ENCODE peak calls at places on chromosomes 4 and X, in seven cellular contexts. O is uterus, X is IMR-90, E is body of pancreas, Q is prostate gland, T is HCT116, A is heart left ventricle. L is an unnamed sample.

GRCh38 chr4:132114885-132115284 is 1034.2 kb upstream of the PCDH10 start:
- DNase-seq in O (no peak), X (peak; percentile 85), E (no peak), Q (no peak), T (no peak), A (no peak), L (no peak)

GRCh38 chr4:185425600-185426352 is at the start of gene UFSP2:
- DNase-seq in O (peak; percentile 86), X (peak; percentile 88), E (peak; percentile 91), Q (peak; percentile 81), T (peak; percentile 87), A (peak; percentile 89), L (peak; percentile 71)

GRCh38 chr4:168574581-168575295 is 77.9 kb downstream of the PALLD start:
- DNase-seq in O (no peak), X (peak; percentile 57), E (no peak), Q (no peak), T (peak; percentile 95), A (no peak), L (no peak)

GRCh38 chrX:129759576-129760061 is 20.1 kb upstream of the SASH3 start:
- DNase-seq in O (no peak), X (peak; percentile 83), E (no peak), Q (peak; percentile 33), T (no peak), A (no peak), L (peak; percentile 32)

GRCh38 chr4:151304226-151304625 is 21.2 kb downstream of the SH3D19 start:
- DNase-seq in O (no peak), X (no peak), E (no peak), Q (no peak), T (no peak), A (no peak), L (no peak)

GRCh38 chr4:183300660-183301059 is 19.4 kb downstream of the CLDN22 start:
- DNase-seq in O (no peak), X (no peak), E (no peak), Q (no peak), T (no peak), A (no peak), L (no peak)

GRCh38 chrX:22095306-22095705 is 63.2 kb downstream of the PHEX start:
- DNase-seq in O (peak; percentile 85), X (peak; percentile 67), E (no peak), Q (no peak), T (no peak), A (peak; percentile 16), L (no peak)

GRCh38 chr4:38870098-38870850 is 2.7 kb downstream of the FAM114A1 start:
- DNase-seq in O (peak; percentile 33), X (peak; percentile 30), E (no peak), Q (no peak), T (no peak), A (no peak), L (no peak)

GRCh38 chr4:90137545-90137944 is 10.4 kb downstream of the CCSER1 start:
- DNase-seq in O (no peak), X (peak; percentile 7), E (no peak), Q (no peak), T (no peak), A (no peak), L (no peak)

GRCh38 chr4:146224331-146224966 is 10.1 kb downstream of the REELD1 start:
- DNase-seq in O (no peak), X (peak; percentile 26), E (no peak), Q (no peak), T (no peak), A (no peak), L (no peak)

GRCh38 chr4:6348408-6348807 is 78.8 kb downstream of the WFS1 start:
- DNase-seq in O (no peak), X (no peak), E (no peak), Q (no peak), T (no peak), A (no peak), L (no peak)

GRCh38 chr4:3416270-3416669 is 25.5 kb upstream of the HGFAC start:
- DNase-seq in O (no peak), X (no peak), E (no peak), Q (no peak), T (no peak), A (no peak), L (no peak)

GRCh38 chrX:72554448-72555140 is 18.0 kb downstream of the HDAC8 start:
- DNase-seq in O (no peak), X (no peak), E (no peak), Q (no peak), T (peak; percentile 56), A (no peak), L (no peak)

GRCh38 chrX:76148753-76149152 is 24.1 kb upstream of the PBDC1 start:
- DNase-seq in O (peak; percentile 56), X (peak; percentile 33), E (peak; percentile 30), Q (peak; percentile 5), T (no peak), A (peak; percentile 18), L (no peak)

GRCh38 chr4:152540293-152540674 is 4.4 kb upstream of the FBXW7 start:
- DNase-seq in O (no peak), X (no peak), E (no peak), Q (no peak), T (no peak), A (no peak), L (no peak)
- TF ChIP-seq POLR2A in O (no peak), X (no peak), E (no peak), Q (no peak), T (no peak), A (no peak), L (no peak)

DNA sequence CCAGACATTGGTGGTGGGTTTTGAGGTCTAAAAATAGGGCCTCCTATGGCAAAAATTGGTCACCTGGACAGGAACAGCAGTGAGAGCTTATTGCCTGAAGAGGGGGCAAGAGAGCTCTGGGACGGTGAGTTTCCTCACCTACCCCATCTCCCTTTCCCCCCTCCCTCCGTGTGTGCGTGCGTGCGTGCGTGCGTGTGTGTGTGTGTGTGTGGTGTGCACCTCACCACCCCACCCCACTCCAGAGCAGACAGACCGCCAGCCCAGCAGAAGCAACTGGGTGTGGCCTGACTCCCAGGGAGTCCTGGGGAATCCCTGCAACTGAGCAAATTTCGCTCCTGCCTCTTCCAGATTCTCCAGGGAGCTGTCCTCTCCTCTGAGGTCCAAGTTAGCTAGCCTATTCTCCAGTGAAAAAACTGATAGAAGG is 44.7 kb downstream of the PRPS1 start:
- DNase-seq in O (peak; percentile 90), X (peak; percentile 56), E (peak; percentile 58), Q (peak; percentile 58), T (peak; percentile 63), A (peak; percentile 55), L (peak; percentile 35)
- TF ChIP-seq POLR2A in O (no peak), X (no peak), E (no peak), Q (no peak), T (no peak), A (peak; percentile 25), L (no peak)

DNA sequence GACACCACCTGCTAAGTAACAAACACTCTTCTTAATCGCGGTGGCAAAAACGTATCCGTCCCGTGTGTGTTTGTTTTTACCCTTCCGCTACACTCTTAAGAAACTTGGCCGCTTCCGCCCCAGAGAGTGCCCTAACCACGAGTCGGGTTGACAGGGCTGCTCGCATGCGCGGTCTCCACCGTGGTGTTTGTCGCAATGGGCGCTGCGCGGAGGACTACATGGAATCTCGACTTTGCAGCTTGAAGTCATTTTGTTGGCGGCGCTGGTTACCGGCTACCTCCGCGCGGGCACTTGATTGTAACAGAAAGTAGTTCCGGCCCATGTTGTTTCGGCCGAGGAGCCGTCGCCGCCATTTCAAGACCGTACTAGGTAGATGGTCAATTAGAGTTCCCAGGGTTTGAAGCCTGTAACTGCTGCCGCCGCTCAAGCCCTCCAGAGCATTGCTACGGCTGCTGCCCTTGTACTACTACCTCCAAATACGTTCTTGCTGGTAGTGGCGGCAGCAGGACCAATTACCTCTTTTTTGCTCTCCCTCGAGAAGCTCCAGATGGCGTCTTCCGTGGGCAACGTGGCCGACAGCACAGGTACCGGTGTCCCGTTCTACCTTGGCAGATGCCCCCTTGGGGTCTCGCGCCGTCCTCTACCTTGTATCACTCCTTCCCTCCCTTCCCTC is at the start of gene OGT:
- DNase-seq in O (peak; percentile 96), X (peak; percentile 97), E (peak; percentile 95), Q (peak; percentile 92), T (peak; percentile 93), A (peak; percentile 95), L (peak; percentile 40)
- TF ChIP-seq POLR2A in O (peak; percentile 62), X (peak; percentile 85), E (peak; percentile 71), Q (peak; percentile 63), T (peak; percentile 87), A (peak; percentile 48), L (peak; percentile 65)

GRCh38 chr4:78720994-78721677 is 55.0 kb upstream of the BMP2K start:
- DNase-seq in O (peak; percentile 39), X (no peak), E (no peak), Q (no peak), T (no peak), A (peak; percentile 48), L (no peak)
- TF ChIP-seq POLR2A in O (no peak), X (no peak), E (no peak), Q (no peak), T (no peak), A (no peak), L (no peak)

GRCh38 chr4:72571337-72571736 is 2.3 kb upstream of the ADAMTS3 start:
- DNase-seq in O (no peak), X (no peak), E (no peak), Q (no peak), T (no peak), A (no peak), L (no peak)

GRCh38 chr4:72567036-72567435 is 2.0 kb downstream of the ADAMTS3 start:
- DNase-seq in O (no peak), X (no peak), E (no peak), Q (no peak), T (no peak), A (no peak), L (no peak)

GRCh38 chr4:72567821-72568620 is 1.0 kb downstream of the ADAMTS3 start:
- DNase-seq in O (peak; percentile 84), X (peak; percentile 77), E (peak; percentile 54), Q (peak; percentile 69), T (no peak), A (peak; percentile 39), L (peak; percentile 40)

GRCh38 chr4:72569719-72570235 is 756 bp upstream of the ADAMTS3 start:
- DNase-seq in O (peak; percentile 50), X (peak; percentile 17), E (no peak), Q (peak; percentile 9), T (no peak), A (no peak), L (no peak)

DNA sequence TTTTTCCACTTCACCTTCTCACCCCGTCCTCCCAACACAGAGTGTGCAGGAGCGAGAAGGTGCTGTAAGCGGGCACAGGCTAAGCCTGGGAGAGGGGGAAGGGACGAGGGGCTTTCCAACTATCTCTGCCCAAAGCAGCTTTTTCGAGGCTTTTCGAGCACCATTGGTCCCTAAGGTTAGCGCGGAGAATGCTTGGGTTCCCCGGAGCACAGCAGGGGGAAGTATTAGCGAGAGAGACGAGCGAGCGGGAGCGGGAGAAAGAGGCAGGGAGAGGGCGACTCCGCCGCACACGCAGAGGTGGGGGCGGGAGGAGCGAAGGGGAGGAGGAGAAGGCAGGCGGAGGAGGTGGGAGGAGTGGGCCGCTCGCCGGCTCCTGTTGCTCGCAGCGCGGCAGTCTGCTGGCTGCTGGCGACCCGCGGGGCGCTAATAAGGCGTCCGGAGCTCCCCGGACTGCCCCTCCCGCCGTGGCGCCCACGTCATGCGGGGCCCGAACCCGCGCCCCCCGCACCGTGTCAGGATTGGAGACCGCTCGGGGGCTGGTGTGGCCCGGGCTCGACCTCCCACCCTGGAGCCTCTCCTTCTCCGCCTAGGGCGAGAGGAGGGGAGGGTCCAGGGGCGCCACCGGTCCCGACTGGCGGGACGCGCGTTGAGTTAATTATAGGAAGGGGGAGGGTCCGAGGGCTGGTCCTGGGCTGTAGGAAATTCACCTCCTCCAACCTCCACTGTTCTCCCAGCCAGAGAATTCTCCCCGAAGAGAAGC is at the start of gene ADAMTS3:
- DNase-seq in O (peak; percentile 75), X (peak; percentile 33), E (peak; percentile 47), Q (peak; percentile 59), T (no peak), A (peak; percentile 55), L (no peak)
- TF ChIP-seq POLR2A in O (peak; percentile 28), X (no peak), E (no peak), Q (no peak), T (no peak), A (no peak), L (no peak)

GRCh38 chr4:188971125-188971524 is 831.9 kb downstream of the TRIML1 start:
- DNase-seq in O (no peak), X (peak; percentile 28), E (no peak), Q (no peak), T (peak; percentile 13), A (no peak), L (no peak)
- TF ChIP-seq POLR2A in O (no peak), X (no peak), E (no peak), Q (no peak), T (no peak), A (no peak), L (no peak)

L was measured in H54.